ENCODE peak calls at places on chromosome 2, in nine cellular contexts. R, E, C, O, D, X, F, Y and Z are unnamed samples.

GRCh38 chr2:8656811-8657210 is 25.0 kb upstream of the ID2 start:
- DNase-seq in R (no peak), E (no peak), C (no peak), O (no peak), D (no peak), X (no peak), F (no peak), Y (no peak), Z (no peak)

GRCh38 chr2:209661286-209661685 is 110.3 kb upstream of the UNC80 start:
- DNase-seq in R (no peak), E (no peak), C (no peak), O (no peak), D (peak), X (no peak), F (peak), Y (no peak), Z (no peak)

GRCh38 chr2:196239622-196240587 is 68.5 kb upstream of the STK17B start:
- DNase-seq in R (no peak), E (no peak), C (peak), O (no peak), D (no peak), X (peak), F (peak), Y (no peak), Z (peak)

GRCh38 chr2:14941151-14941631 is 308.7 kb downstream of the LRATD1 start:
- DNase-seq in R (no peak), E (no peak), C (peak), O (no peak), D (no peak), X (no peak), F (no peak), Y (no peak), Z (no peak)

GRCh38 chr2:169839954-169840746 is 12.9 kb downstream of the UBR3 start:
- DNase-seq in R (no peak), E (no peak), C (no peak), O (no peak), D (no peak), X (no peak), F (no peak), Y (no peak), Z (no peak)

GRCh38 chr2:198098918-198099317 is 294.5 kb downstream of the PLCL1 start:
- DNase-seq in R (no peak), E (no peak), C (no peak), O (no peak), D (peak), X (no peak), F (no peak), Y (no peak), Z (no peak)

GRCh38 chr2:152038451-152038958 is 60.3 kb downstream of the CACNB4 start:
- DNase-seq in R (no peak), E (no peak), C (no peak), O (no peak), D (no peak), X (peak), F (peak), Y (no peak), Z (peak)

GRCh38 chr2:18536100-18536499 is 24.4 kb downstream of the RDH14 start:
- DNase-seq in R (no peak), E (no peak), C (no peak), O (no peak), D (no peak), X (no peak), F (no peak), Y (no peak), Z (no peak)

GRCh38 chr2:171244466-171244969 is 83.8 kb upstream of the TLK1 start:
- DNase-seq in R (no peak), E (peak), C (no peak), O (no peak), D (no peak), X (no peak), F (no peak), Y (no peak), Z (no peak)

GRCh38 chr2:233404227-233404626 is 49.9 kb downstream of the DGKD start:
- DNase-seq in R (no peak), E (no peak), C (no peak), O (no peak), D (no peak), X (no peak), F (peak), Y (no peak), Z (no peak)

GRCh38 chr2:237154050-237154638 is 68.5 kb downstream of the COPS8 start:
- DNase-seq in R (no peak), E (no peak), C (no peak), O (no peak), D (peak), X (peak), F (peak), Y (peak), Z (no peak)

GRCh38 chr2:72132981-72133720 is 14.5 kb downstream of the CYP26B1 start:
- DNase-seq in R (peak), E (no peak), C (no peak), O (no peak), D (no peak), X (no peak), F (no peak), Y (no peak), Z (no peak)

GRCh38 chr2:147288131-147288530 is 556.7 kb upstream of the ACVR2A start:
- DNase-seq in R (no peak), E (no peak), C (no peak), O (no peak), D (no peak), X (no peak), F (no peak), Y (no peak), Z (no peak)

GRCh38 chr2:74249406-74250122 is 51.1 kb downstream of the MTHFD2 start:
- DNase-seq in R (no peak), E (no peak), C (no peak), O (no peak), D (no peak), X (no peak), F (no peak), Y (no peak), Z (no peak)

GRCh38 chr2:3198119-3198518 is 179.5 kb downstream of the EIPR1 start:
- DNase-seq in R (no peak), E (no peak), C (no peak), O (no peak), D (peak), X (no peak), F (peak), Y (no peak), Z (no peak)

GRCh38 chr2:186544255-186544675 is 45.6 kb upstream of the ITGAV start:
- DNase-seq in R (no peak), E (no peak), C (no peak), O (peak), D (no peak), X (no peak), F (no peak), Y (no peak), Z (no peak)

GRCh38 chr2:111120253-111121027 is at the start of gene BCL2L11:
- DNase-seq in R (peak), E (peak), C (peak), O (no peak), D (peak), X (peak), F (peak), Y (peak), Z (peak)
- TF ChIP-seq CTCF in R (peak), E (no peak), C (no peak), O (peak), D (no peak), X (peak), F (no peak), Y (no peak), Z (no peak)

GRCh38 chr2:69436937-69437750 is at the start of gene NFU1:
- DNase-seq in R (peak), E (peak), C (peak), O (peak), D (peak), X (peak), F (peak), Y (peak), Z (peak)
- TF ChIP-seq CTCF in R (peak), E (peak), C (peak), O (peak), D (peak), X (peak), F (peak), Y (peak), Z (peak)

GRCh38 chr2:64610456-64610855 is 43.3 kb downstream of the SERTAD2 start:
- DNase-seq in R (no peak), E (no peak), C (no peak), O (no peak), D (no peak), X (no peak), F (no peak), Y (no peak), Z (no peak)

GRCh38 chr2:64615206-64615763 is 38.4 kb downstream of the SERTAD2 start:
- DNase-seq in R (no peak), E (no peak), C (no peak), O (no peak), D (no peak), X (no peak), F (no peak), Y (no peak), Z (no peak)

GRCh38 chr2:64613276-64613675 is 40.4 kb downstream of the SERTAD2 start:
- DNase-seq in R (no peak), E (no peak), C (no peak), O (no peak), D (no peak), X (no peak), F (no peak), Y (no peak), Z (no peak)

GRCh38 chr2:64609229-64609994 is 44.3 kb downstream of the SERTAD2 start:
- DNase-seq in R (no peak), E (no peak), C (no peak), O (no peak), D (peak), X (peak), F (peak), Y (peak), Z (peak)

DNA sequence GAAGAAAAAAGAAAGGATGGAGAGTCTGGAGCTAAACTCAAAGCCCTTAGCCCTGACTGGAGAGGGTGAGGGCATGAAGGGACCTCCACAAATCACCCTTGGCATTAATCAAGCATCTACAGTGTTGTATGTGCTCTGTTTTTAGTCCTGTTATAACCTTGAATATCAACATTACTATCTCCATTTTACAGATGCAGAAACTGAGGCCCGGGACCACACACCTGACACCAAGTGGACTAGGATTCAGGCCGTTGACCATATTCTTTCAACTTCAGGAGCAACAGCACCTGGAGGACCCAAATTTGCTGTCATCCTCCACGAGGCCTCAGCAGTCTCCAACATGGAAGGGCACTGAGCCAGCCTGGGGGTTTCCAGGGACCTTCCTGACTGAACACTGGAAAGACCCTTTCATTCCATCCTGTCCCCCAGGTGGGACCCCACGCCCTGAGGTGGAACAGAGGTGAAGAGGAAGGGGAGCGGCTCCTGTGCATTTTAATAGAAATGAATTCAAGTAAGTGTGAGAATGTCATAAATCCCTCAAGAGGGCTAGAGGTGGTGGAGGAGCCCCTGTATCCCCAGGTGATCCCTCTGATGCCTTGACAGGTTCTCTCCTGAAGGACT is 41.0 kb downstream of the SERTAD2 start:
- DNase-seq in R (no peak), E (no peak), C (no peak), O (no peak), D (no peak), X (no peak), F (no peak), Y (no peak), Z (no peak)
- TF ChIP-seq CTCF in R (no peak), E (no peak), C (no peak), O (no peak), D (no peak), X (no peak), F (no peak), Y (no peak), Z (no peak)

GRCh38 chr2:65437392-65438135 is 5.2 kb upstream of the SPRED2 start:
- DNase-seq in R (no peak), E (no peak), C (peak), O (no peak), D (no peak), X (no peak), F (no peak), Y (no peak), Z (no peak)

GRCh38 chr2:65436169-65436824 is 3.9 kb upstream of the SPRED2 start:
- DNase-seq in R (no peak), E (peak), C (peak), O (no peak), D (peak), X (peak), F (peak), Y (peak), Z (peak)

GRCh38 chr2:65434592-65435241 is 2.3 kb upstream of the SPRED2 start:
- DNase-seq in R (no peak), E (no peak), C (no peak), O (no peak), D (no peak), X (no peak), F (no peak), Y (no peak), Z (no peak)

GRCh38 chr2:65436825-65437221 is 4.4 kb upstream of the SPRED2 start:
- DNase-seq in R (no peak), E (peak), C (no peak), O (no peak), D (no peak), X (peak), F (no peak), Y (no peak), Z (no peak)

GRCh38 chr2:65435625-65436168 is 3.3 kb upstream of the SPRED2 start:
- DNase-seq in R (peak), E (peak), C (peak), O (no peak), D (peak), X (peak), F (peak), Y (peak), Z (peak)
- TF ChIP-seq CTCF in R (peak), E (no peak), C (no peak), O (peak), D (no peak), X (peak), F (no peak), Y (peak), Z (no peak)

GRCh38 chr2:26845021-26845420 is 2.9 kb upstream of the DPYSL5 start:
- DNase-seq in R (no peak), E (no peak), C (no peak), O (no peak), D (no peak), X (no peak), F (no peak), Y (no peak), Z (no peak)

GRCh38 chr2:26838121-26838906 is 9.6 kb upstream of the DPYSL5 start:
- DNase-seq in R (no peak), E (no peak), C (no peak), O (no peak), D (no peak), X (no peak), F (no peak), Y (no peak), Z (no peak)

GRCh38 chr2:26846334-26846863 is 1.5 kb upstream of the DPYSL5 start:
- DNase-seq in R (no peak), E (peak), C (peak), O (no peak), D (peak), X (peak), F (peak), Y (peak), Z (peak)

GRCh38 chr2:26843041-26843440 is 4.9 kb upstream of the DPYSL5 start:
- DNase-seq in R (no peak), E (no peak), C (no peak), O (no peak), D (no peak), X (no peak), F (no peak), Y (no peak), Z (no peak)

DNA sequence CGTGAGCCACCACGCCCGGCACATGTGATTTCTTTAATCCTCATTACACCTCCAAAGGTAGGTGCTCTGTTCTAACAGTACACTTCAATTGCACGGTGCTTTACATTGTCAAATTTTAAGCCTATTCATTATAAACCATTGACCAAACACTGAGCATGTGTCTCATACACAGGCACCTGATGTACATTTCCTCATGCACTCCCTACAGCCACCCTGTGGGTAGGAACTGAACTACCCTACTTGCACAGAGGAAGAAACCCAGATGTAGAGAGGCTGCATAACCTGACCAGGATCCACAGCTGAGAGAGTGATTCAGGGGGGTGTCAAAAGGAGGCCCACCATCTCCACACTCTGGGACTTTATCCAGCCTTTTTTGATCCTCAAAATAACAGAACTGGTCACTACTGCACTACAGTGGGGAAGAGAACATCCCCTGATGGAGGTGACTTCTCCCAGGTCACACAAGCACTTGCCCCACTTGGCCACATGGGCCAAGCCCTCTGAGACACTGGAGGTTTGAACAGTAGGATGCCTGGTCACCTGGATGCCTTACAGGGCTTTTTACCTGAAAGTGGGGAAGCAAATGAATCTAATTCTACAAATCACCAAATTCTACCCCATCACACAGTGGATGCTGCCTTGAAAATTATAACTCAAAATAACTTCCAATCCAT is 6.9 kb upstream of the DPYSL5 start:
- DNase-seq in R (no peak), E (no peak), C (no peak), O (no peak), D (no peak), X (no peak), F (no peak), Y (no peak), Z (no peak)
- TF ChIP-seq CTCF in R (no peak), E (no peak), C (no peak), O (peak), D (peak), X (no peak), F (no peak), Y (no peak), Z (no peak)

DNA sequence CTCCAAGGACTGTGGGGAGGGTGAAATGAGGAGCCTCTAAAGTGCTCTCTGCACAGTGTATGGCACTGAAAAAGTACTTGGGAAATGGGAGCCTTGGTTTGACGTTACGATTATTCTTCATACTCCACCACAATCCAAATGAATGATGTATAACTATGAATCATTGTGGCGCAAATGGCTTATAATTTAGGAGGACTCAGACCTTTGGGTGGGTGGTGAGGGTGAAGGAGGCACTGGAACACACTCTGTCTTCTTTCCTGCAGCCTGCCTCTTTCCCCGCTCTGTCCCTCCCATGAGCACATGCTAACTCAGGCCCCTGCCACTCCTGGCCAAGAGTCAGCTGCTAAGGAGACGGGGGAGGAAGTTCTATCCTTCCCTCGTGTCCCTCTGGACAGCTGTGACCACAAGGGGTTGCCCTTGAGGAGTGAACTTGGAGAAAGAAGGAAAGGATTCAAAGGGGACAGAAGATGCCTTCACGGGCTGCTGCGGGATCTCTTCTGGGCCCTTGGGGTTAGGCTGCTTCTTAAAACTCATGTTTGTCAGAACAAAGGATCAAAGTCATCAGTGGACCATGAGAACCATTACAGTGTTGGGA is 36.5 kb downstream of the POLR1A start:
- DNase-seq in R (no peak), E (no peak), C (no peak), O (no peak), D (no peak), X (peak), F (no peak), Y (no peak), Z (no peak)
- TF ChIP-seq CTCF in R (no peak), E (no peak), C (no peak), O (peak), D (no peak), X (peak), F (no peak), Y (no peak), Z (no peak)

GRCh38 chr2:26459991-26460612 is 17.8 kb downstream of the OTOF start:
- DNase-seq in R (no peak), E (no peak), C (no peak), O (no peak), D (no peak), X (no peak), F (no peak), Y (peak), Z (no peak)
- TF ChIP-seq CTCF in R (no peak), E (no peak), C (no peak), O (no peak), D (no peak), X (no peak), F (no peak), Y (no peak), Z (no peak)

GRCh38 chr2:80288576-80288975 is 16.0 kb downstream of the LRRTM1 start:
- DNase-seq in R (no peak), E (no peak), C (no peak), O (no peak), D (no peak), X (no peak), F (no peak), Y (no peak), Z (no peak)
- TF ChIP-seq CTCF in R (no peak), E (peak), C (no peak), O (peak), D (no peak), X (peak), F (no peak), Y (no peak), Z (no peak)